ENCODE peak calls at places on chromosomes 7 and 10, in ten cellular contexts. R is brain microvascular endothelial cell, L is type B pancreatic cell, O is GM06990, Y is GM13977, M is sigmoid colon, A is RWPE2, W is right atrium auricular region, Z is mammary epithelial cell, N is fibroblast of lung. G is an unnamed sample.

GRCh38 chr10:101559596-101560292 is 28.3 kb downstream of the POLL start:
- DNase-seq in Z (no peak), M (peak; percentile 29), N (no peak), A (no peak), O (no peak), R (no peak), W (peak; percentile 50), L (peak; percentile 48), Y (no peak), G (no peak)

GRCh38 chr10:31318382-31318853 is 598 bp upstream of the ZEB1 start:
- DNase-seq in W (peak; percentile 79), Z (peak; percentile 81), L (peak; percentile 74), A (no peak), Y (peak; percentile 87), M (peak; percentile 85), R (peak; percentile 46), O (peak; percentile 85), N (peak; percentile 84), G (peak; percentile 88)

GRCh38 chr10:72794260-72794659 is 99.3 kb upstream of the OIT3 start:
- DNase-seq in O (no peak), R (no peak), M (no peak), A (no peak), N (peak; percentile 37), Y (no peak), Z (peak; percentile 27), W (no peak), L (no peak), G (no peak)

GRCh38 chr7:154789404-154789803 is 213.5 kb downstream of the PAXIP1 start:
- DNase-seq in L (no peak), A (no peak), R (no peak), Y (no peak), N (no peak), O (no peak), M (no peak), W (no peak), Z (no peak), G (no peak)

GRCh38 chr10:114375082-114375481 is 29.2 kb downstream of the AFAP1L2 start:
- DNase-seq in Y (no peak), Z (no peak), R (peak; percentile 84), A (no peak), N (peak; percentile 50), O (no peak), W (no peak), L (no peak), M (no peak), G (no peak)

GRCh38 chr10:3119796-3120459 is 52.6 kb downstream of the PFKP start:
- DNase-seq in Y (no peak), L (no peak), Z (no peak), A (no peak), O (no peak), N (peak; percentile 19), W (no peak), R (no peak), M (no peak), G (no peak)

GRCh38 chr7:152735443-152736004 is 24.0 kb upstream of the ACTR3B start:
- DNase-seq in O (no peak), Z (no peak), R (no peak), W (no peak), Y (no peak), N (no peak), L (no peak), A (no peak), M (no peak), G (no peak)

GRCh38 chr10:86723009-86723408 is 33.4 kb upstream of the BMPR1A start:
- DNase-seq in Y (no peak), R (no peak), L (no peak), O (no peak), N (no peak), W (no peak), Z (no peak), A (no peak), M (no peak), G (no peak)

GRCh38 chr7:142240546-142240945 is 17.3 kb downstream of the PRSS58 start:
- DNase-seq in W (no peak), N (no peak), Y (no peak), M (no peak), L (no peak), Z (no peak), R (no peak), A (no peak), O (no peak), G (no peak)

GRCh38 chr10:17115683-17116082 is 13.9 kb downstream of the CUBN start:
- DNase-seq in W (no peak), M (no peak), L (no peak), R (peak; percentile 44), Y (no peak), O (no peak), A (no peak), Z (no peak), N (peak; percentile 66), G (no peak)

DNA sequence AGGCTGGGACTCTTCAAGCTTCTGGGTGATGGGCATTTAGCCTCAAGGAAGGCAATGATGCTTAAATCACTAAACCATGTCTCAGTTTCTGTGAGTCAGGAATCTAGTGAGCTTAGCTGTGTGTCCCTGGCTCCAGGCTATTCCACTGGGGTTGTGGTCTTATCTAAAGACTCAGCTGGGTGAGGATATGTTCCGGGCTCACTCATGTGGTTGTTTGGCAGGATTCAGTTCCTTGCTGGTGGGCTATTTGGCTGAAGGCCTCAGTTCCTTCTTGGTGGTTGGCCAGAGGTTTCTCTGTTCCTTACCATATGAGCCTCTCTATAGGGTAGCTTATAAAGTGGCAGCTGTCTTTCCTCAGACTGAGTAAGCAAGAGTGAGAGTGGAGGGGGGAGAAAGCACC is 12.0 kb downstream of the EVX1 start:
- DNase-seq in Z (peak; percentile 21), A (no peak), N (no peak), M (no peak), W (no peak), L (no peak), O (no peak), R (no peak), Y (peak; percentile 9), G (no peak)
- TF ChIP-seq CTCF in Z (no peak), A (no peak), N (no peak), M (no peak), W (no peak), L (no peak), O (no peak), R (no peak), Y (no peak), G (no peak)

DNA sequence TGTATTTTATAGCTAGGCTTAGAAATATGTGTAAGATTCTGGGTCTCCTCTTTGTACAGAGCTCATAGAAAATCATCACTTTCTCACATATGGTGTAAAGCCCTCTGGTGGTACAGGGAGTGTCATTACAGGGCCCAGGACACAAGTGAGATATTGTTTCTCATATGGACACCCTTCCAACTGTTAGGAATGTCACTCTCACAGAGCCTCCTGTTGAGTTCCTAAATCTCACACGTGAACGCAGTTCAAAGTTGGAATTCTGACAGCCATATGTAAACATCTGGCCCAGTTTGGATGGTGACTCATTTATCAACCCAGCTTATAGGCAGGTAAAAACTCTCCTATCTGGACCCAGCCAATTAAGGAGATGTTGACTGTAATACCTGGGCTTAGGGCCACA is 35.4 kb upstream of the ZNF107 start:
- DNase-seq in A (no peak), N (peak; percentile 6), M (no peak), Z (no peak), R (peak; percentile 34), O (no peak), W (no peak), Y (no peak), L (no peak), G (no peak)
- TF ChIP-seq CTCF in A (peak; percentile 32), N (peak; percentile 31), M (peak; percentile 12), Z (peak; percentile 53), R (peak; percentile 58), O (peak; percentile 59), W (no peak), Y (peak; percentile 30), L (peak; percentile 52), G (no peak)

GRCh38 chr7:17971392-17971791 is 31.1 kb upstream of the SNX13 start:
- DNase-seq in Y (no peak), O (no peak), A (no peak), M (no peak), L (no peak), W (no peak), R (no peak), N (peak; percentile 27), Z (no peak), G (no peak)
- TF ChIP-seq CTCF in Y (no peak), O (no peak), A (peak; percentile 54), M (no peak), L (peak; percentile 25), W (no peak), R (no peak), N (no peak), Z (peak; percentile 17), G (no peak)

GRCh38 chr7:150875791-150876190 is 23.5 kb downstream of the AOC1 start:
- DNase-seq in O (no peak), W (no peak), L (no peak), Z (no peak), M (no peak), Y (no peak), A (no peak), N (no peak), R (no peak), G (peak; percentile 29)
- TF ChIP-seq CTCF in O (peak; percentile 33), W (no peak), L (peak; percentile 45), Z (peak; percentile 23), M (no peak), Y (no peak), A (no peak), N (no peak), R (peak; percentile 13), G (no peak)

DNA sequence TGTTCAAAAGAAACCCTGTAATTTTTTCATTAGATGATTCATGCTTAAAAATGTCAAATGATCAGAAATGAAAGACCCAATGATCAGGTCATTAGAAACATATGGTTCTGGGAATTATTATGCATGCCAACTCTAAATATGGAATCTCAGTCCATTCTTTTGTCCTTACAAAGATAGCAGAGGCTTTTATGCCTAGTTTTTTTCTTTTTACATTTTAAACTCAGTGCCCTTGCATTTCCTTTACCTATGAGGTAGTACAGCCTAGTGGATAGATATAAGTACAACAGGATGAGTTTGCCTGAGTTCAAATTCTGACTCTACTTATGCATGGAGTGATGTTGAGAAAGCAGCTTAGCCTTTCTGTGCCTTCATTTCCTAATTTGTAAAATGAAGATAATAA is 392.9 kb downstream of the SUGCT start:
- DNase-seq in A (no peak), W (no peak), M (no peak), R (no peak), O (no peak), Y (no peak), Z (no peak), N (no peak), L (no peak), G (no peak)
- TF ChIP-seq CTCF in A (no peak), W (no peak), M (no peak), R (no peak), O (no peak), Y (no peak), Z (peak; percentile 7), N (no peak), L (no peak), G (no peak)

DNA sequence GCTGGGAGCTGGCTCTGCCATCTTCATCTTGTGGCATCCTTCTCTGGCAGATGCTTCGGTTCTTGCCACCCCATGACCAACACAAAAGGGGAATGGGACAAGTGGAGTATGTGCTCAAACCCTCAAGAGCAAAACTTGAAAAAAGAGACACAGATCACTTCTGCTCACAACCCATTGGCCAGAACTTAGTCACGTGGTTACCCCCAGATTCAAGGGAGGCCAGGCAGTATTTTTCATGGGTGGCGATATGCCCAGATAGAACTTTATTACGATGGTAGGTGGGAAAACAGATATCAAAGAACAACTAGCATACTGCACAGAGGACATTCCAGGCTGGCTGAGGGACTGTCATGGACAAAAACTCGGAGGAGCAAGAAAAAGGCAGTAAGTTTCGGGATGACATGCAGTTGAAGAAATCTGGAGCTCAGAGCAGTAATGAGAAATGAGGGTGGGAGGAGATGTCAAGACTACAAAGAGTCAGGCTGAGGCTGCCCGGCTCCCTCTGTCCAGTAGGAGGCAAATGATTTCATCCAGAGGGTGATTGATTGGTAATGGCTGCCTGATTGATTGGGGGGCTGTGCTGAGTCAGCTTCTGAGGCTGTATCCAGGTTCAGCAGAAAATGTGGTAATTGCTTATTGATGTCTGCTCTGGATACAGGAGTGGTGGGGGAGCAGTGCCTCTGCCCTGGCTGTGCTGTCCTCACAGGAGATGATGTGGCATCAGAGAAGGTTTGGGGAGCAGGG is 25.3 kb downstream of the COL13A1 start:
- DNase-seq in L (no peak), O (no peak), R (no peak), Y (no peak), M (no peak), Z (no peak), A (no peak), W (no peak), N (no peak), G (no peak)
- TF ChIP-seq CTCF in L (peak; percentile 50), O (no peak), R (peak; percentile 50), Y (no peak), M (no peak), Z (peak; percentile 4), A (no peak), W (no peak), N (no peak), G (no peak)

G was measured in GM20000.